ENCODE peak calls at places on chromosomes 1 and 21, in four cellular contexts. G is hepatocyte; T is lower lobe of right lung; A is CD4-positive, alpha-beta T cell. X is an unnamed sample.

GRCh38 chr1:160993544-160993943 is 27.4 kb downstream of the F11R start:
- DNase-seq in G (peak), T (no peak), A (no peak), X (peak)

GRCh38 chr1:78493456-78493855 is 2.7 kb downstream of the PTGFR start:
- DNase-seq in G (no peak), T (no peak), A (no peak), X (no peak)

GRCh38 chr1:41013812-41014211 is 7.7 kb downstream of the SLFNL1 start:
- DNase-seq in G (no peak), T (no peak), A (no peak), X (no peak)

GRCh38 chr1:59107516-59107915 is 189.4 kb upstream of the FGGY start:
- DNase-seq in G (no peak), T (no peak), A (no peak), X (peak)

GRCh38 chr21:41283211-41283818 is 33.3 kb upstream of the FAM3B start:
- DNase-seq in G (peak), T (no peak), A (peak), X (peak)

GRCh38 chr1:19450811-19451564 is 34.4 kb downstream of the CAPZB start:
- DNase-seq in G (peak), T (no peak), A (no peak), X (peak)

GRCh38 chr21:33299181-33299752 is 25.5 kb upstream of the IFNAR1 start:
- DNase-seq in G (no peak), T (no peak), A (peak), X (peak)

GRCh38 chr1:230262867-230263572 is 163.1 kb downstream of the PGBD5 start:
- DNase-seq in G (no peak), T (no peak), A (no peak), X (no peak)

GRCh38 chr1:236623371-236624166 is 19.3 kb upstream of the HEATR1 start:
- DNase-seq in G (peak), T (no peak), A (no peak), X (no peak)

GRCh38 chr1:44672254-44672955 is 1.9 kb downstream of the TMEM53 start:
- DNase-seq in G (no peak), T (peak), A (no peak), X (no peak)

GRCh38 chr1:21914468-21914867 is 22.6 kb downstream of the HSPG2 start:
- DNase-seq in G (no peak), T (no peak), A (no peak), X (no peak)

GRCh38 chr1:235511470-235512240 is 7.4 kb upstream of the B3GALNT2 start:
- DNase-seq in G (no peak), T (no peak), A (no peak), X (no peak)

GRCh38 chr1:89125571-89126233 is at the start of gene GBP2:
- DNase-seq in G (peak), T (no peak), A (peak), X (peak)

GRCh38 chr1:50105430-50105829 is 3.3 kb upstream of the ELAVL4 start:
- DNase-seq in G (no peak), T (no peak), A (no peak), X (no peak)
- TF ChIP-seq CTCF in G (no peak), T (no peak), A (no peak), X (no peak)

DNA sequence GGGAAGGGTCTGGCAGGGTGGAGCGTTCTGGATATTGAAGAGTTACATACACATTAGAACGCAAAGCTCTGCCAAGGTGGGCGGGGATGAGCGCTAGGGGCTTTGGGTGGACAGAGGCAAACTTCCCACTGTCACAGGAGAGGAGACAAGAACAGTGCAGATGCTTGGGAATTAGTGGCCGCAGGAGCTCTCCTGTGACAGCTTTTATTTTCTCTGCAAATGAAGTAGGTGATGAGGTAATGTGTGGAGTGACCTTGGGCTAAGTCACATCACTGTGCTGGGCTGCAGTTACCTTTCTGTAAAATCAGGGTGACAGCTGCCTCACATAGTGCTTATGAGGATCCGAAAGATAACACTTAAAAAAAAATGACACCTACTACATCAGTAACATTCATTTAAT is 31.4 kb downstream of the PCSK9 start:
- DNase-seq in G (no peak), T (no peak), A (no peak), X (no peak)
- H3K27ac ChIP-seq in G (no peak), T (no peak), A (no peak), X (peak)

DNA sequence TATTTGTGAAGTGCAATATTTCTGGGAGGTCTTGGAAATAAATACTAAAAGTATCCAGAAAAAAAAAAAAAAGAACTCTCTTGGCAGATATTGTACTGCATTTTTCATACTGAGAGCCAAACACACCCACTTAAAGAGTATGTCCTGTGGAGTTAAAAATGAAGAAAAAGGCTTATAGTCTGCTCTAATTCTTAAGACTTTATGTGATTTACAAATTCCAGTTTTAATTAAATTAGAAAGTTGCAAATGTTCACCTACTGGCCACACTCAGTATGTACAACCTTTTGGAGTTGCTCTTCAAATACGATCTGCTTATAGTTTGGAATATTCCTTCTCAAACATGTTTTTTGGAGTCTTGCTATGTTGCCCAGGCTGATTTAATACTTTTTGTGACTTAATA is 107.6 kb downstream of the LEPR start:
- DNase-seq in G (no peak), T (no peak), A (no peak), X (no peak)
- TF ChIP-seq CTCF in G (peak), T (peak), A (no peak), X (no peak)

GRCh38 chr1:203278885-203279406 is 26.4 kb upstream of the BTG2 start:
- DNase-seq in G (no peak), T (no peak), A (no peak), X (no peak)
- H3K27ac ChIP-seq in G (peak), T (peak), A (peak), X (peak)

X was measured in RWPE1.